ENCODE peak calls at places on chromosomes 16 and 17, in nine cellular contexts. One of them, this sample, is unnamed.

GRCh38 chr17:83152221-83152744 is 72.9 kb downstream of the METRNL start:
- DNase-seq in pancreas: no peak
- DNase-seq in prostate gland: no peak
- DNase-seq in CD8-positive, alpha-beta T cell: no peak
- DNase-seq in cardiac muscle cell: no peak
- DNase-seq in foreskin keratinocyte: no peak
- DNase-seq in heart left ventricle: peak
- DNase-seq in lung: peak
- DNase-seq in GM12878: no peak
- DNase-seq in this sample: no peak

GRCh38 chr17:72373910-72374741 is 253.3 kb downstream of the SOX9 start:
- DNase-seq in heart left ventricle: no peak
- DNase-seq in CD8-positive, alpha-beta T cell: no peak
- DNase-seq in pancreas: no peak
- DNase-seq in lung: no peak
- DNase-seq in GM12878: no peak
- DNase-seq in prostate gland: no peak
- DNase-seq in foreskin keratinocyte: no peak
- DNase-seq in cardiac muscle cell: peak
- DNase-seq in this sample: no peak

GRCh38 chr17:13671771-13672170 is 70.0 kb upstream of the HS3ST3A1 start:
- DNase-seq in GM12878: no peak
- DNase-seq in lung: no peak
- DNase-seq in foreskin keratinocyte: peak
- DNase-seq in prostate gland: no peak
- DNase-seq in cardiac muscle cell: peak
- DNase-seq in heart left ventricle: no peak
- DNase-seq in CD8-positive, alpha-beta T cell: no peak
- DNase-seq in pancreas: no peak
- DNase-seq in this sample: no peak

GRCh38 chr16:4655801-4656200 is 31.2 kb downstream of the MGRN1 start:
- DNase-seq in cardiac muscle cell: no peak
- DNase-seq in prostate gland: no peak
- DNase-seq in pancreas: no peak
- DNase-seq in GM12878: no peak
- DNase-seq in foreskin keratinocyte: no peak
- DNase-seq in lung: no peak
- DNase-seq in CD8-positive, alpha-beta T cell: no peak
- DNase-seq in heart left ventricle: no peak
- DNase-seq in this sample: no peak

GRCh38 chr17:74831442-74832146 is 28.1 kb downstream of the GRIN2C start:
- DNase-seq in prostate gland: no peak
- DNase-seq in cardiac muscle cell: no peak
- DNase-seq in heart left ventricle: no peak
- DNase-seq in CD8-positive, alpha-beta T cell: no peak
- DNase-seq in lung: no peak
- DNase-seq in GM12878: no peak
- DNase-seq in foreskin keratinocyte: no peak
- DNase-seq in pancreas: no peak
- DNase-seq in this sample: no peak

GRCh38 chr16:87186440-87186839 is 130.8 kb downstream of the C16orf95 start:
- DNase-seq in pancreas: no peak
- DNase-seq in prostate gland: no peak
- DNase-seq in heart left ventricle: no peak
- DNase-seq in foreskin keratinocyte: no peak
- DNase-seq in CD8-positive, alpha-beta T cell: no peak
- DNase-seq in lung: no peak
- DNase-seq in GM12878: no peak
- DNase-seq in cardiac muscle cell: no peak
- DNase-seq in this sample: no peak

GRCh38 chr16:26645629-26646028 is 421.1 kb upstream of the C16orf82 start:
- DNase-seq in cardiac muscle cell: no peak
- DNase-seq in GM12878: no peak
- DNase-seq in CD8-positive, alpha-beta T cell: no peak
- DNase-seq in pancreas: peak
- DNase-seq in heart left ventricle: no peak
- DNase-seq in prostate gland: no peak
- DNase-seq in foreskin keratinocyte: no peak
- DNase-seq in lung: no peak
- DNase-seq in this sample: peak

GRCh38 chr17:46895171-46895570 is 27.8 kb upstream of the GOSR2 start:
- DNase-seq in prostate gland: no peak
- DNase-seq in heart left ventricle: no peak
- DNase-seq in CD8-positive, alpha-beta T cell: no peak
- DNase-seq in foreskin keratinocyte: no peak
- DNase-seq in lung: no peak
- DNase-seq in cardiac muscle cell: no peak
- DNase-seq in GM12878: no peak
- DNase-seq in pancreas: no peak
- DNase-seq in this sample: no peak

GRCh38 chr17:39352511-39352910 is 48.9 kb downstream of the FBXL20 start:
- DNase-seq in CD8-positive, alpha-beta T cell: no peak
- DNase-seq in GM12878: no peak
- DNase-seq in heart left ventricle: no peak
- DNase-seq in prostate gland: no peak
- DNase-seq in pancreas: no peak
- DNase-seq in lung: no peak
- DNase-seq in foreskin keratinocyte: no peak
- DNase-seq in cardiac muscle cell: peak
- DNase-seq in this sample: no peak

GRCh38 chr17:79215631-79216030 is 141.0 kb downstream of the ENGASE start:
- DNase-seq in cardiac muscle cell: no peak
- DNase-seq in foreskin keratinocyte: no peak
- DNase-seq in pancreas: no peak
- DNase-seq in CD8-positive, alpha-beta T cell: no peak
- DNase-seq in GM12878: no peak
- DNase-seq in lung: no peak
- DNase-seq in heart left ventricle: no peak
- DNase-seq in prostate gland: no peak
- DNase-seq in this sample: no peak

GRCh38 chr16:17412221-17412620 is 58.5 kb downstream of the XYLT1 start:
- DNase-seq in foreskin keratinocyte: no peak
- DNase-seq in CD8-positive, alpha-beta T cell: no peak
- DNase-seq in cardiac muscle cell: no peak
- DNase-seq in heart left ventricle: no peak
- DNase-seq in pancreas: no peak
- DNase-seq in lung: no peak
- DNase-seq in prostate gland: no peak
- DNase-seq in GM12878: no peak
- DNase-seq in this sample: no peak
- H3K27ac ChIP-seq in foreskin keratinocyte: no peak
- H3K27ac ChIP-seq in CD8-positive, alpha-beta T cell: no peak
- H3K27ac ChIP-seq in cardiac muscle cell: no peak
- H3K27ac ChIP-seq in heart left ventricle: no peak
- H3K27ac ChIP-seq in pancreas: no peak
- H3K27ac ChIP-seq in lung: no peak
- H3K27ac ChIP-seq in prostate gland: no peak
- H3K27ac ChIP-seq in GM12878: no peak
- H3K27ac ChIP-seq in this sample: no peak

GRCh38 chr17:3962217-3963069 is 1.8 kb downstream of the ATP2A3 start:
- DNase-seq in lung: no peak
- DNase-seq in pancreas: no peak
- DNase-seq in CD8-positive, alpha-beta T cell: no peak
- DNase-seq in heart left ventricle: no peak
- DNase-seq in foreskin keratinocyte: no peak
- DNase-seq in cardiac muscle cell: no peak
- DNase-seq in GM12878: no peak
- DNase-seq in prostate gland: no peak
- DNase-seq in this sample: no peak

GRCh38 chr17:3965123-3965800 is 1.0 kb upstream of the ATP2A3 start:
- DNase-seq in foreskin keratinocyte: no peak
- DNase-seq in CD8-positive, alpha-beta T cell: peak
- DNase-seq in pancreas: peak
- DNase-seq in cardiac muscle cell: peak
- DNase-seq in GM12878: peak
- DNase-seq in lung: peak
- DNase-seq in heart left ventricle: peak
- DNase-seq in prostate gland: peak
- DNase-seq in this sample: peak

GRCh38 chr17:3961564-3962047 is 2.6 kb downstream of the ATP2A3 start:
- DNase-seq in pancreas: no peak
- DNase-seq in heart left ventricle: no peak
- DNase-seq in cardiac muscle cell: no peak
- DNase-seq in lung: no peak
- DNase-seq in GM12878: peak
- DNase-seq in prostate gland: no peak
- DNase-seq in CD8-positive, alpha-beta T cell: peak
- DNase-seq in foreskin keratinocyte: no peak
- DNase-seq in this sample: peak

GRCh38 chr17:3964203-3965122 is at the start of gene ATP2A3:
- DNase-seq in pancreas: no peak
- DNase-seq in prostate gland: no peak
- DNase-seq in heart left ventricle: peak
- DNase-seq in CD8-positive, alpha-beta T cell: peak
- DNase-seq in GM12878: no peak
- DNase-seq in lung: no peak
- DNase-seq in foreskin keratinocyte: no peak
- DNase-seq in cardiac muscle cell: no peak
- DNase-seq in this sample: peak

DNA sequence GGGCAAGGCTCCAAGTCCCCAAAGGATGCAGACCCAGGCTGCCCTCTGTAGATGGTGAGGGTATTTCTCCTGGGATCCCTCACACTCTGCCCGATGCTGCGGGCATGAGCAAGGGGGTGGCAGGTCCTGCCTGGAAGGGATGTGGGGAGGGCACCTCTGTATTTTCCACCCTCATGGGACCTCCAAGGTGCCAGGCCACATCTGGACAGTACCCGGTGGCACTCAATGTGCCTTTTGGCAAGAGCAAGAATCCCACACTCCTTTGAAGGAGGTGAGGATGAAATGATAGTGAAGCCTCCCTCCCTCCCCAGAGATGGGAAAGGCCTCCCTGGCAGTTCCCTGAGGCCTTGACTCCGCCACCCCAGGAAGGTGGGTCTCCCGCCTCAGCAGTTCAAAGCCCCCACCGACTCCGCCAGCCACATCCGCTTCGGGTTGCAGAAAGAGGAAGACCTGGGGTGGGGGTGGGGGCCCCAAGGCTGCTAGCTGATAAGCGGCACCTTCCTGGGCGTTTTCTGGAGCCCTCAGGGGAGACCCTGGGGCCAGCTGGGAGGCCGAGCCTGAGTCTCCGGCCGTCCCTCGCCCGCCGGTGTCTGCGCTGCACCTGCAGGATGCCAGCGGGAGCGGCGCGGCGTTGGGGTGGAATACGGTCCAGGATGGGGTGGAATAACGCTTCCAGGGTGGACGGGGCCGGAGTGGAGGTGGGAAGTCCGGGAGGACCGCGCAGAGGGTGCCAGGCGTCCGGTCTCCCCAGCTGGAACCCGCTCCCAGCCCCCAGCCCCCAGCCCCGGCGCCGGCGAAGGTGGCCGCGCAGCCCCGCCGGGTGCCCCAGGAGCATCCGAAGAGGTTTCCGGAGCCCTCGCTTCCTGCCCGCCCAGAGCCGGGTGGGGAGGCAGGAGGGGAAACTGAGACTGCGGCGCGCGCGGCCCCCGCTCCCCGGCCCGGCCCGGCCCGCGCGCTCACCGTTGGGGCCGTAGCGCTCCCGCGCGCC is 729 bp downstream of the ATP2A3 start:
- DNase-seq in cardiac muscle cell: no peak
- DNase-seq in CD8-positive, alpha-beta T cell: peak
- DNase-seq in prostate gland: no peak
- DNase-seq in GM12878: no peak
- DNase-seq in foreskin keratinocyte: no peak
- DNase-seq in heart left ventricle: peak
- DNase-seq in pancreas: no peak
- DNase-seq in lung: no peak
- DNase-seq in this sample: peak
- H3K27ac ChIP-seq in cardiac muscle cell: no peak
- H3K27ac ChIP-seq in CD8-positive, alpha-beta T cell: peak
- H3K27ac ChIP-seq in prostate gland: peak
- H3K27ac ChIP-seq in GM12878: peak
- H3K27ac ChIP-seq in foreskin keratinocyte: no peak
- H3K27ac ChIP-seq in heart left ventricle: peak
- H3K27ac ChIP-seq in pancreas: peak
- H3K27ac ChIP-seq in lung: peak
- H3K27ac ChIP-seq in this sample: peak

GRCh38 chr16:88893127-88893968 is 26.9 kb upstream of the PABPN1L start:
- DNase-seq in foreskin keratinocyte: no peak
- DNase-seq in lung: no peak
- DNase-seq in heart left ventricle: no peak
- DNase-seq in pancreas: no peak
- DNase-seq in CD8-positive, alpha-beta T cell: no peak
- DNase-seq in cardiac muscle cell: no peak
- DNase-seq in GM12878: no peak
- DNase-seq in prostate gland: no peak
- DNase-seq in this sample: no peak
- H3K27ac ChIP-seq in foreskin keratinocyte: no peak
- H3K27ac ChIP-seq in lung: no peak
- H3K27ac ChIP-seq in heart left ventricle: no peak
- H3K27ac ChIP-seq in pancreas: no peak
- H3K27ac ChIP-seq in CD8-positive, alpha-beta T cell: no peak
- H3K27ac ChIP-seq in cardiac muscle cell: no peak
- H3K27ac ChIP-seq in GM12878: no peak
- H3K27ac ChIP-seq in prostate gland: no peak
- H3K27ac ChIP-seq in this sample: no peak

DNA sequence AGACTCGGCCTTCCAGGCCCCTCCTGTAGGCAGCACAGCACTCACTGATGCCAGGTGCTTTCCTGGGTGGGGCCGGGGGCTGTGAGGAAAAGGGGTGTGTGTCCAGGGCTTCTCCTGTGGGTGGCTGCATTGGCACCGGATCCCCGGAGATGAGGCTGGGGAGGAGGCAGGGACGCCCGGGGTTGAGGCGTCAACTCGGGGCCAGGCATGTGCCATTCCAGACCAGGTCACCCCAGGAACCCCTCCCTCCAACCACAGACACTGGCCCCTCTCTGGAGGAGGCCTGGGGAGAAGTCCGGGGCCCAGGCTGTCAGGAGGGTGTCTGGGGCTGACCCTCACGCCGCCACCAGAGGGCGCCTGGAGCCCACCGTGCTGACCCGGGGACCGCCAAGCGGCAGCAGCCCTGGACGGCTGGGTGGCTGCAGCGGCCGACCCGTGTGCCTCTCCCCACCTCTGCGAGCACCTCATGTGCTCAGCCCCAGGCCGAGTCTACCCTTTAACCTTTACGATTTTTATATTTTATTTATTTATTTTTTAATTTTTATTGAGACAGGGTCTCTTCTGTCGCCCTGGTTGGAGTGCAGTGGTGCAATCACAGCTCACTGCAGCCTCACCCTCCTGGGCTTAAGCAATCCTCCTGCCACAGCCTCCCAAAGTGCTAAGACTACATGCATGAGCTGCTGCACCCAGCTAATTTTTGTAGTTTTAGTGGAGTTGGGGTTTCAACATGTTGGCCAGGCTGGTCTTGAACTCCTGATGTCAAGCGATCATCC is 3.2 kb upstream of the METRN start:
- DNase-seq in lung: peak
- DNase-seq in CD8-positive, alpha-beta T cell: peak
- DNase-seq in prostate gland: peak
- DNase-seq in pancreas: peak
- DNase-seq in heart left ventricle: peak
- DNase-seq in foreskin keratinocyte: no peak
- DNase-seq in cardiac muscle cell: peak
- DNase-seq in GM12878: no peak
- DNase-seq in this sample: peak
- H3K27ac ChIP-seq in lung: no peak
- H3K27ac ChIP-seq in CD8-positive, alpha-beta T cell: no peak
- H3K27ac ChIP-seq in prostate gland: no peak
- H3K27ac ChIP-seq in pancreas: no peak
- H3K27ac ChIP-seq in heart left ventricle: no peak
- H3K27ac ChIP-seq in foreskin keratinocyte: no peak
- H3K27ac ChIP-seq in cardiac muscle cell: no peak
- H3K27ac ChIP-seq in GM12878: no peak
- H3K27ac ChIP-seq in this sample: no peak

GRCh38 chr17:81049372-81049911 is 14.5 kb downstream of the BAIAP2 start:
- DNase-seq in cardiac muscle cell: no peak
- DNase-seq in lung: no peak
- DNase-seq in prostate gland: no peak
- DNase-seq in CD8-positive, alpha-beta T cell: no peak
- DNase-seq in pancreas: no peak
- DNase-seq in GM12878: peak
- DNase-seq in heart left ventricle: no peak
- DNase-seq in foreskin keratinocyte: no peak
- DNase-seq in this sample: no peak
- H3K27ac ChIP-seq in cardiac muscle cell: no peak
- H3K27ac ChIP-seq in lung: peak
- H3K27ac ChIP-seq in prostate gland: peak
- H3K27ac ChIP-seq in CD8-positive, alpha-beta T cell: no peak
- H3K27ac ChIP-seq in pancreas: peak
- H3K27ac ChIP-seq in GM12878: peak
- H3K27ac ChIP-seq in heart left ventricle: no peak
- H3K27ac ChIP-seq in foreskin keratinocyte: peak
- H3K27ac ChIP-seq in this sample: no peak

This sample was measured in effector memory CD4-positive, alpha-beta T cell.